ENCODE peak calls at places on chromosomes 7 and 10, in seven cellular contexts. P, E, H, M, F, K and Z are unnamed samples.

GRCh38 chr7:3892686-3893085 is 591.6 kb downstream of the SDK1 start:
- DNase-seq in P (no peak), E (no peak), H (no peak), M (no peak), F (no peak), K (no peak), Z (peak)

GRCh38 chr7:92461027-92462003 is 14.0 kb downstream of the GATAD1 start:
- DNase-seq in P (peak), E (no peak), H (no peak), M (peak), F (peak), K (peak), Z (peak)

GRCh38 chr7:1176891-1177373 is 16.9 kb upstream of the ZFAND2A start:
- DNase-seq in P (peak), E (peak), H (peak), M (peak), F (peak), K (peak), Z (no peak)

GRCh38 chr7:47739901-47740300 is 158.0 kb upstream of the TNS3 start:
- DNase-seq in P (no peak), E (no peak), H (no peak), M (no peak), F (no peak), K (no peak), Z (no peak)

GRCh38 chr10:132229834-132230556 is 43.2 kb downstream of the DPYSL4 start:
- DNase-seq in P (no peak), E (peak), H (no peak), M (no peak), F (peak), K (no peak), Z (no peak)

GRCh38 chr10:12960431-12960898 is 41.0 kb downstream of the CCDC3 start:
- DNase-seq in P (no peak), E (no peak), H (no peak), M (no peak), F (no peak), K (no peak), Z (no peak)

GRCh38 chr7:36032362-36032818 is 120.7 kb upstream of the EEPD1 start:
- DNase-seq in P (no peak), E (no peak), H (no peak), M (no peak), F (no peak), K (peak), Z (no peak)

GRCh38 chr7:3267928-3268690 is 32.9 kb upstream of the SDK1 start:
- DNase-seq in P (no peak), E (no peak), H (no peak), M (no peak), F (peak), K (peak), Z (peak)

GRCh38 chr10:22657566-22658190 is 56.7 kb downstream of the PIP4K2A start:
- DNase-seq in P (no peak), E (no peak), H (no peak), M (no peak), F (no peak), K (no peak), Z (peak)

GRCh38 chr7:122886357-122887081 is at the start of gene CADPS2:
- DNase-seq in P (peak), E (peak), H (no peak), M (peak), F (peak), K (peak), Z (no peak)

GRCh38 chr7:17015575-17015974 is 133.8 kb upstream of the AGR3 start:
- DNase-seq in P (no peak), E (no peak), H (no peak), M (no peak), F (no peak), K (no peak), Z (no peak)

GRCh38 chr10:227014-227413 is 91.8 kb downstream of the ZMYND11 start:
- DNase-seq in P (no peak), E (no peak), H (no peak), M (no peak), F (no peak), K (no peak), Z (no peak)

GRCh38 chr7:120654241-120654640 is 203.7 kb downstream of the TSPAN12 start:
- DNase-seq in P (no peak), E (no peak), H (no peak), M (no peak), F (no peak), K (no peak), Z (no peak)

GRCh38 chr10:50605280-50606270 is 18.2 kb downstream of the SGMS1 start:
- DNase-seq in P (no peak), E (no peak), H (no peak), M (no peak), F (peak), K (peak), Z (peak)

GRCh38 chr7:158488225-158488889 is 99.3 kb downstream of the PTPRN2 start:
- DNase-seq in P (no peak), E (no peak), H (no peak), M (no peak), F (peak), K (no peak), Z (no peak)

GRCh38 chr10:43128958-43129706 is 9.1 kb upstream of the CSGALNACT2 start:
- DNase-seq in P (peak), E (no peak), H (no peak), M (no peak), F (no peak), K (peak), Z (no peak)

GRCh38 chr10:123967626-123968243 is 76.1 kb upstream of the CPXM2 start:
- DNase-seq in P (peak), E (peak), H (no peak), M (peak), F (peak), K (peak), Z (no peak)

GRCh38 chr10:110530131-110530831 is 32.6 kb downstream of the DUSP5 start:
- DNase-seq in P (peak), E (peak), H (no peak), M (peak), F (no peak), K (peak), Z (no peak)

GRCh38 chr7:25093268-25093802 is 31.7 kb downstream of the CYCS start:
- DNase-seq in P (peak), E (peak), H (peak), M (peak), F (peak), K (peak), Z (no peak)

GRCh38 chr7:110502893-110503465 is 587.9 kb upstream of the LRRN3 start:
- DNase-seq in P (no peak), E (no peak), H (no peak), M (no peak), F (no peak), K (peak), Z (no peak)

GRCh38 chr7:157780721-157781120 is 443.9 kb downstream of the DNAJB6 start:
- DNase-seq in P (no peak), E (no peak), H (no peak), M (no peak), F (no peak), K (no peak), Z (no peak)

GRCh38 chr10:106997721-106998120 is 166.8 kb downstream of the SORCS1 start:
- DNase-seq in P (no peak), E (no peak), H (no peak), M (no peak), F (no peak), K (no peak), Z (no peak)

GRCh38 chr7:2425749-2426148 is 22.3 kb downstream of the CHST12 start:
- DNase-seq in P (no peak), E (peak), H (no peak), M (no peak), F (no peak), K (no peak), Z (no peak)

GRCh38 chr7:101488826-101489572 is 126.3 kb downstream of the COL26A1 start:
- DNase-seq in P (no peak), E (no peak), H (no peak), M (no peak), F (peak), K (peak), Z (no peak)

GRCh38 chr7:83060218-83060617 is 102.5 kb downstream of the PCLO start:
- DNase-seq in P (no peak), E (no peak), H (no peak), M (no peak), F (peak), K (no peak), Z (no peak)

GRCh38 chr7:137967143-137968018 is 34.5 kb downstream of the CREB3L2 start:
- DNase-seq in P (no peak), E (no peak), H (no peak), M (no peak), F (no peak), K (peak), Z (no peak)

GRCh38 chr7:150389532-150389816 is 10.3 kb downstream of the ZNF775 start:
- DNase-seq in P (no peak), E (no peak), H (no peak), M (no peak), F (no peak), K (no peak), Z (no peak)

GRCh38 chr7:28988091-28988490 is 30.0 kb upstream of the TRIL start:
- DNase-seq in P (no peak), E (no peak), H (no peak), M (no peak), F (no peak), K (no peak), Z (no peak)

GRCh38 chr10:21530616-21531015 is 3.4 kb upstream of the MLLT10 start:
- DNase-seq in P (no peak), E (no peak), H (no peak), M (no peak), F (peak), K (no peak), Z (no peak)

GRCh38 chr10:62077330-62078015 is 176.0 kb downstream of the ARID5B start:
- DNase-seq in P (no peak), E (no peak), H (no peak), M (no peak), F (peak), K (no peak), Z (no peak)

GRCh38 chr10:99431190-99431549 is 746 bp upstream of the GOT1 start:
- DNase-seq in P (peak), E (peak), H (no peak), M (no peak), F (peak), K (peak), Z (no peak)

GRCh38 chr7:46725136-46725535 is 804.1 kb upstream of the IGFBP3 start:
- DNase-seq in P (no peak), E (no peak), H (no peak), M (no peak), F (no peak), K (no peak), Z (no peak)

GRCh38 chr10:110524864-110525242 is 27.1 kb downstream of the DUSP5 start:
- DNase-seq in P (no peak), E (no peak), H (no peak), M (no peak), F (no peak), K (no peak), Z (no peak)